ENCODE peak calls at places on chromosomes 12 and 14, in four cellular contexts. R, A, Z and L are unnamed samples. For H3K4me1, the result is how much of the 10 kb centered on the place peaks cover.

GRCh38 chr12:104697186-104697585 is 240.4 kb downstream of the CHST11 start:
- DNase-seq in R (no peak), A (no peak), Z (no peak), L (no peak)

GRCh38 chr12:46456356-46457334 is 84.1 kb upstream of the SLC38A2 start:
- DNase-seq in R (no peak), A (peak), Z (no peak), L (no peak)

GRCh38 chr12:92164712-92165111 is 19.1 kb upstream of the BTG1 start:
- DNase-seq in R (no peak), A (no peak), Z (no peak), L (no peak)

GRCh38 chr12:52834727-52835001 is 553 bp upstream of the KRT79 start:
- DNase-seq in R (no peak), A (no peak), Z (no peak), L (no peak)

GRCh38 chr14:80615831-80616230 is 325.7 kb downstream of the CEP128 start:
- DNase-seq in R (no peak), A (no peak), Z (no peak), L (no peak)

GRCh38 chr14:69114763-69115162 is 38.2 kb downstream of the DCAF5 start:
- DNase-seq in R (no peak), A (no peak), Z (no peak), L (no peak)

GRCh38 chr12:81245918-81246611 is 168.2 kb downstream of the ACSS3 start:
- DNase-seq in R (no peak), A (no peak), Z (no peak), L (no peak)

GRCh38 chr12:46246021-46246700 is 22.7 kb downstream of the SLC38A1 start:
- DNase-seq in R (no peak), A (no peak), Z (no peak), L (no peak)

GRCh38 chr14:104919993-104920315 is 4.7 kb upstream of the PLD4 start:
- DNase-seq in R (no peak), A (no peak), Z (no peak), L (no peak)

GRCh38 chr14:89910706-89911017 is 43.9 kb downstream of the EFCAB11 start:
- DNase-seq in R (no peak), A (no peak), Z (no peak), L (no peak)

GRCh38 chr14:91555531-91555930 is 45.4 kb upstream of the PPP4R3A start:
- DNase-seq in R (no peak), A (no peak), Z (no peak), L (no peak)

GRCh38 chr12:39846971-39847661 is 227.5 kb upstream of the ABCD2 start:
- DNase-seq in R (peak), A (no peak), Z (no peak), L (no peak)

GRCh38 chr12:94149781-94150482 is 1.6 kb downstream of the PLXNC1 start:
- DNase-seq in R (peak), A (peak), Z (no peak), L (no peak)

GRCh38 chr14:38405851-38406630 is 150.1 kb upstream of the CLEC14A start:
- DNase-seq in R (peak), A (peak), Z (no peak), L (no peak)

GRCh38 chr12:95385646-95386045 is 88.3 kb upstream of the METAP2 start:
- DNase-seq in R (peak), A (peak), Z (no peak), L (no peak)

GRCh38 chr12:102216086-102216691 is 18.6 kb upstream of the PMCH start:
- DNase-seq in R (peak), A (peak), Z (no peak), L (no peak)

GRCh38 chr12:95790912-95791849 is 617 bp upstream of the NTN4 start:
- DNase-seq in R (peak), A (peak), Z (no peak), L (no peak)

GRCh38 chr14:58640959-58641358 is 3.2 kb downstream of the DACT1 start:
- DNase-seq in R (no peak), A (no peak), Z (no peak), L (no peak)

GRCh38 chr14:51828017-51828797 is 32.2 kb upstream of the GNG2 start:
- DNase-seq in R (peak), A (peak), Z (no peak), L (no peak)

GRCh38 chr12:24595652-24596235 is 353.2 kb downstream of the BCAT1 start:
- DNase-seq in R (no peak), A (peak), Z (no peak), L (no peak)

GRCh38 chr14:95185452-95186392 is 28.4 kb upstream of the DICER1 start:
- DNase-seq in R (peak), A (peak), Z (no peak), L (no peak)

GRCh38 chr14:105486974-105487448 is 325 bp downstream of the CRIP1 start:
- DNase-seq in R (no peak), A (no peak), Z (no peak), L (no peak)

GRCh38 chr12:26298785-26299621 is 103.6 kb downstream of the SSPN start:
- DNase-seq in R (peak), A (peak), Z (no peak), L (no peak)

DNA sequence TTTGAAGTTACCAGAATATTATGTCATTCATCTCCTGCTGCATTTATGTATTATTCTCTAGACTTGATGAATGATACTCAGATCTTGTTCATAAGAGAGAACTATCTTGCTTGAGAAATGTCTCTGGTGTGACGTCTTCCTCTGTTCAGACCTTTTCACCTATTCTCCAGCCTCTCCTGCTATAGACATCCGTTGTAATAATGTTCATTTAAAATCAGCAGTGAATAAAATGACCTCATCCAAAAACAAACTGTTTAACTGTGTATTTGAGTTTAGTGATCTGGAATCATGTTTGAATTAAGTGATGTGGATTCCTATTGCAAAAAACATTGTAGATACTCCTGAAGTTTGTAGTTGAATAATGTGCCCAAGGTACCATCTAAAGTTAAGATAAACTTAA is 487.1 kb downstream of the PCNX1 start:
- DNase-seq in R (no peak), A (no peak), Z (no peak), L (no peak)
- H3K4me1 ChIP-seq in R (under half), A (under half), Z (under half), L (under half)

DNA sequence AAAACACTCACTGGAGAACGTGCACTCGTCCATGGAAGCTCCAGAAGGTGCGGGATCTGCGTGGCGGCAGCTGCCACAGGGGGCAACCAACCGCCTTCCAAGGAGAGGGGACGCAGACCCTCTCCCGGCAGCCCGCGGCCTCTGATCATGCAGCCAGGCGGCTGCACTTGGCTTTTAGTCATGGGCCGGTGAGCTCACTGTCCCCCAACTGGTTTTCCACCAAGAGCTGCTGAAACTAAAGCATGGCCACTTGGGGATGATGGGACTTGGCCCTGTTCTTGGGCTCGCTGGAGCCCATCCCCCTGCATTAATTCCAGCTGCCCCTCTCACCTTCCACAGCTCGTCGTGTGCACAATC is 39.1 kb downstream of the CCDC85C start:
- DNase-seq in R (no peak), A (no peak), Z (no peak), L (no peak)
- H3K4me1 ChIP-seq in R (under half), A (half or more), Z (under half), L (half or more)

GRCh38 chr12:6123258-6123657 is 1.2 kb downstream of the VWF start:
- DNase-seq in R (no peak), A (no peak), Z (no peak), L (no peak)
- H3K4me1 ChIP-seq in R (under half), A (under half), Z (under half), L (under half)

GRCh38 chr14:55329999-55330710 is 58.9 kb downstream of the FBXO34 start:
- DNase-seq in R (peak), A (no peak), Z (no peak), L (no peak)
- H3K4me1 ChIP-seq in R (under half), A (under half), Z (under half), L (half or more)